ENCODE peak calls at places on chromosome 17, in eight cellular contexts. One of them, this sample, is unnamed.
A peak's percentile ranks its signal among the peaks of the same experiment; 100 is the strongest.

GRCh38 chr17:78852709-78853111 is 12.1 kb upstream of the USP36 start:
- DNase-seq in thyroid gland: no peak
- DNase-seq in PC-9: no peak
- DNase-seq in ascending aorta: no peak
- DNase-seq in adrenal gland: no peak
- DNase-seq in MM.1S: no peak
- DNase-seq in bronchial epithelial cell: no peak
- DNase-seq in A673: no peak
- DNase-seq in this sample: no peak

GRCh38 chr17:52986056-52986662 is 827.6 kb upstream of the CA10 start:
- DNase-seq in thyroid gland: no peak
- DNase-seq in PC-9: no peak
- DNase-seq in A673: no peak
- DNase-seq in adrenal gland: no peak
- DNase-seq in MM.1S: no peak
- DNase-seq in ascending aorta: no peak
- DNase-seq in bronchial epithelial cell: no peak
- DNase-seq in this sample: no peak

GRCh38 chr17:32142857-32143524 is 689 bp downstream of the RHOT1 start:
- DNase-seq in adrenal gland: peak; percentile 83
- DNase-seq in A673: peak; percentile 1
- DNase-seq in MM.1S: peak; percentile 27
- DNase-seq in thyroid gland: peak; percentile 87
- DNase-seq in ascending aorta: peak; percentile 69
- DNase-seq in bronchial epithelial cell: peak; percentile 65
- DNase-seq in PC-9: peak; percentile 81
- DNase-seq in this sample: no peak

GRCh38 chr17:55645361-55645760 is 77.3 kb downstream of the TMEM100 start:
- DNase-seq in A673: no peak
- DNase-seq in MM.1S: no peak
- DNase-seq in adrenal gland: no peak
- DNase-seq in thyroid gland: no peak
- DNase-seq in ascending aorta: no peak
- DNase-seq in PC-9: no peak
- DNase-seq in bronchial epithelial cell: no peak
- DNase-seq in this sample: no peak

GRCh38 chr17:16374539-16374938 is 6.4 kb upstream of the UBB start:
- DNase-seq in ascending aorta: no peak
- DNase-seq in A673: no peak
- DNase-seq in thyroid gland: no peak
- DNase-seq in MM.1S: no peak
- DNase-seq in bronchial epithelial cell: no peak
- DNase-seq in adrenal gland: no peak
- DNase-seq in PC-9: no peak
- DNase-seq in this sample: no peak

GRCh38 chr17:7445011-7445927 is at the start of gene CHRNB1:
- DNase-seq in A673: peak; percentile 68
- DNase-seq in PC-9: peak; percentile 94
- DNase-seq in bronchial epithelial cell: peak; percentile 37
- DNase-seq in MM.1S: no peak
- DNase-seq in ascending aorta: peak; percentile 84
- DNase-seq in thyroid gland: peak; percentile 92
- DNase-seq in adrenal gland: peak; percentile 94
- DNase-seq in this sample: no peak

GRCh38 chr17:40617678-40618240 is 29.9 kb downstream of the SMARCE1 start:
- DNase-seq in MM.1S: no peak
- DNase-seq in A673: no peak
- DNase-seq in adrenal gland: no peak
- DNase-seq in bronchial epithelial cell: peak; percentile 40
- DNase-seq in PC-9: peak; percentile 27
- DNase-seq in thyroid gland: no peak
- DNase-seq in ascending aorta: no peak
- DNase-seq in this sample: no peak

GRCh38 chr17:8105957-8106398 is 12.3 kb downstream of the ALOXE3 start:
- DNase-seq in PC-9: no peak
- DNase-seq in thyroid gland: no peak
- DNase-seq in adrenal gland: no peak
- DNase-seq in ascending aorta: no peak
- DNase-seq in bronchial epithelial cell: peak; percentile 91
- DNase-seq in MM.1S: no peak
- DNase-seq in A673: no peak
- DNase-seq in this sample: no peak

GRCh38 chr17:7167832-7168231 is 11.3 kb downstream of the ASGR1 start:
- DNase-seq in ascending aorta: no peak
- DNase-seq in PC-9: no peak
- DNase-seq in thyroid gland: no peak
- DNase-seq in A673: no peak
- DNase-seq in adrenal gland: no peak
- DNase-seq in MM.1S: no peak
- DNase-seq in bronchial epithelial cell: no peak
- DNase-seq in this sample: no peak

GRCh38 chr17:83036666-83037065 is 42.7 kb upstream of the METRNL start:
- DNase-seq in A673: no peak
- DNase-seq in MM.1S: no peak
- DNase-seq in bronchial epithelial cell: no peak
- DNase-seq in ascending aorta: no peak
- DNase-seq in thyroid gland: no peak
- DNase-seq in adrenal gland: no peak
- DNase-seq in PC-9: no peak
- DNase-seq in this sample: no peak

GRCh38 chr17:57859601-57860413 is 10.0 kb upstream of the MRPS23 start:
- DNase-seq in A673: no peak
- DNase-seq in PC-9: no peak
- DNase-seq in adrenal gland: no peak
- DNase-seq in ascending aorta: no peak
- DNase-seq in bronchial epithelial cell: no peak
- DNase-seq in MM.1S: no peak
- DNase-seq in thyroid gland: no peak
- DNase-seq in this sample: no peak

GRCh38 chr17:27586203-27586701 is 44.7 kb upstream of the LGALS9 start:
- DNase-seq in adrenal gland: no peak
- DNase-seq in PC-9: no peak
- DNase-seq in A673: no peak
- DNase-seq in MM.1S: no peak
- DNase-seq in thyroid gland: no peak
- DNase-seq in ascending aorta: no peak
- DNase-seq in bronchial epithelial cell: no peak
- DNase-seq in this sample: peak; percentile 67

GRCh38 chr17:4209611-4210010 is 54.2 kb downstream of the ANKFY1 start:
- DNase-seq in thyroid gland: no peak
- DNase-seq in MM.1S: no peak
- DNase-seq in bronchial epithelial cell: no peak
- DNase-seq in A673: no peak
- DNase-seq in adrenal gland: no peak
- DNase-seq in PC-9: no peak
- DNase-seq in ascending aorta: no peak
- DNase-seq in this sample: no peak

DNA sequence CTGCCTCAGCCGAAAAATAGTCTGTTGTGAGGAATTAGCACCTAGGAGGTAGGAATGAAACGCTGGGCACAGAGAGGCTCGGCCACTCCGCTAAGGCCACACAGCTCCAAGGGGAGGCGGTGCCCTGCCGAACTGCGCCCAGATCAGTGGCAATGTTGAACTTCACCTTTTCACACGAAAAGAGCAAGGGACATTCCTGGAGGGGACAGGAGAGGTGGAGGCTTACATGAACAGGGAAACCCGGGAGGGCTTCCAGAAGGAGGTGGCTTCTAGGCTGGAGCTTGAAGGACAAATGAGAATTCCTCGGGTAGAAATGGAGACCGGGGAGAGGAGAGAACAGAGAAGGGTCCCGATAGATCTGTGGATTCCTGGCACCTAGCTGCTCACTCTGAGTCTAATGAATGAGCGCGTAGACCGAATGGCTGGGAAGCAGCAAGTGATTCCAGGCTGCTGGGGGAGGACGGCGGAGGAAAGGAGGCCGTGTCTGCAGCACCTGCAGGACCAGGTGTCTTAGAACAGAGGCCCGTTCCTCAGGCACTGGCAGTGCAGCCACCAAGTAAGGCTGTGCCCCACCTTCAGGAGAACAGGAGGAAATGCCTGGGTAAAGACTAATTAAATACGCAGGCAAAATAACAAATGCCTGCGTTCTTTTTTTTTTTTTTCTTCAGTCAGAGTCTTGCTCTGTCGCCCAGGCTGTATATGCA is 723 bp upstream of the SLC38A10 start:
- DNase-seq in A673: peak; percentile 63
- DNase-seq in bronchial epithelial cell: peak; percentile 85
- DNase-seq in PC-9: peak; percentile 81
- DNase-seq in thyroid gland: peak; percentile 75
- DNase-seq in MM.1S: peak; percentile 90
- DNase-seq in ascending aorta: no peak
- DNase-seq in adrenal gland: peak; percentile 50
- DNase-seq in this sample: no peak
- TF ChIP-seq CTCF in A673: peak; percentile 49
- TF ChIP-seq CTCF in bronchial epithelial cell: peak; percentile 64
- TF ChIP-seq CTCF in PC-9: peak; percentile 43
- TF ChIP-seq CTCF in thyroid gland: peak; percentile 39
- TF ChIP-seq CTCF in MM.1S: peak; percentile 53
- TF ChIP-seq CTCF in ascending aorta: no peak
- TF ChIP-seq CTCF in adrenal gland: peak; percentile 38
- TF ChIP-seq CTCF in this sample: peak; percentile 48

DNA sequence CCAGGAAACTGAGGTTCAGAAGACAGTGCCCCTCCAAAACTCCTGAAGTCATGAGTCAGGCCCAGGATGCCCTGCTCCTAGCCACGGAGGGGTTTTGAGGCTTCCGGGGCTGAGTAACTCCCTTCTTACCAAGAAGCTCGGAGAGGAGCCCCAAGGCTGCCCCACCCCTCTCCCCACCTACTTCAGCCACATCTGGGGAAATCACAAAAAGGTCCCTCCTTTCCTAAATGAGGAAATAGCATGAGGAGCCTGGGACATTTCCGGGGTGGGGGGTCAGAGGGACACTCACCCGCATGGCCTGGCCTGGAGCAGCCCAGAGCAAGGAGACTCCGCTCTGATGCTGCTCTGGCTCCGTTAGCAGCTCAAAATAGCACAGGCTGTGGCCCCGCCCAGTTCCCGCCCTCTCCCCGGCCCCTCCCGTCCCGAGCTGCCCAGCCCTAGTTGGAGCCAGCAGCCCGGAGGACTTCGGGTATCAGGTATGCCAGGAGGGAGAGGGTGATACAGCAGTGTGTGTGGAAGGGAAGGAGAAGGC is 40.1 kb downstream of the MYO18A start:
- DNase-seq in bronchial epithelial cell: peak; percentile 50
- DNase-seq in ascending aorta: peak; percentile 94
- DNase-seq in adrenal gland: peak; percentile 90
- DNase-seq in PC-9: peak; percentile 59
- DNase-seq in MM.1S: peak; percentile 83
- DNase-seq in thyroid gland: peak; percentile 84
- DNase-seq in A673: peak; percentile 42
- DNase-seq in this sample: no peak
- H3K4me3 ChIP-seq in bronchial epithelial cell: no peak overlapping the region
- H3K4me3 ChIP-seq in ascending aorta: peak overlapping the region; percentile 67
- H3K4me3 ChIP-seq in adrenal gland: peak overlapping the region; percentile 42
- H3K4me3 ChIP-seq in PC-9: no peak overlapping the region
- H3K4me3 ChIP-seq in MM.1S: peak overlapping the region; percentile 80
- H3K4me3 ChIP-seq in thyroid gland: no peak overlapping the region
- H3K4me3 ChIP-seq in A673: no peak overlapping the region
- H3K4me3 ChIP-seq in this sample: peak overlapping the region; percentile 21

GRCh38 chr17:21354796-21355385 is 21.3 kb upstream of the KCNJ12 start:
- DNase-seq in PC-9: no peak
- DNase-seq in ascending aorta: no peak
- DNase-seq in A673: no peak
- DNase-seq in MM.1S: no peak
- DNase-seq in adrenal gland: no peak
- DNase-seq in thyroid gland: no peak
- DNase-seq in bronchial epithelial cell: no peak
- DNase-seq in this sample: no peak

GRCh38 chr17:21357281-21357680 is 18.9 kb upstream of the KCNJ12 start:
- DNase-seq in bronchial epithelial cell: no peak
- DNase-seq in adrenal gland: no peak
- DNase-seq in PC-9: no peak
- DNase-seq in thyroid gland: peak; percentile 45
- DNase-seq in A673: no peak
- DNase-seq in ascending aorta: no peak
- DNase-seq in MM.1S: no peak
- DNase-seq in this sample: no peak

GRCh38 chr17:21356537-21357127 is 19.5 kb upstream of the KCNJ12 start:
- DNase-seq in bronchial epithelial cell: no peak
- DNase-seq in PC-9: no peak
- DNase-seq in adrenal gland: no peak
- DNase-seq in MM.1S: no peak
- DNase-seq in A673: no peak
- DNase-seq in thyroid gland: no peak
- DNase-seq in ascending aorta: no peak
- DNase-seq in this sample: no peak

GRCh38 chr17:21357696-21358095 is 18.5 kb upstream of the KCNJ12 start:
- DNase-seq in thyroid gland: no peak
- DNase-seq in MM.1S: no peak
- DNase-seq in A673: no peak
- DNase-seq in PC-9: no peak
- DNase-seq in adrenal gland: no peak
- DNase-seq in bronchial epithelial cell: no peak
- DNase-seq in ascending aorta: no peak
- DNase-seq in this sample: no peak

DNA sequence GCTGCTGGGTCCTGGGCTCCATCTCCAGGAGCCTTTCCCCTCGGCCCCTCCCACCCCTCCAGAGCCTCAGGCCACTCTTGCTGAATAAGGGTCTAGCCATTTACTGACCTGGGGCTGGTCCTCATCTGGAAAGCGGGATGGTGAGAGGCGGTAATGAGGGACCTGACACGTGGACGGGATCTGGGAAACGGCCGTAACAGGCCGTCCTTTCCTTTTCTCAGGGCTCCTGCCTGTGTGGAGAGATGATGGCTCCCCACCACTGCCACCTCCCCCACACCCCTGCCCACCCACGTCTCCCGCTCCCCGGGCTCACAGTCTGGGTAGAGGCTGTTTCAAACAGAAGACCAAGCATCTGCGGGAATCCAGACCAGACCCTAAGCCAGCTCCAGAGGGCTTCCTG is 20.6 kb upstream of the KCNJ12 start:
- DNase-seq in thyroid gland: no peak
- DNase-seq in A673: no peak
- DNase-seq in ascending aorta: no peak
- DNase-seq in MM.1S: no peak
- DNase-seq in PC-9: no peak
- DNase-seq in bronchial epithelial cell: no peak
- DNase-seq in adrenal gland: no peak
- DNase-seq in this sample: no peak
- H3K27me3 ChIP-seq in thyroid gland: no peaks in the 10 kb centered on the region
- H3K27me3 ChIP-seq in A673: no peaks in the 10 kb centered on the region
- H3K27me3 ChIP-seq in ascending aorta: no peaks in the 10 kb centered on the region
- H3K27me3 ChIP-seq in MM.1S: peaks cover 53% of the 10 kb centered on the region
- H3K27me3 ChIP-seq in PC-9: no peaks in the 10 kb centered on the region
- H3K27me3 ChIP-seq in bronchial epithelial cell: no peaks in the 10 kb centered on the region
- H3K27me3 ChIP-seq in adrenal gland: no peaks in the 10 kb centered on the region
- H3K27me3 ChIP-seq in this sample: peaks cover 7% of the 10 kb centered on the region

DNA sequence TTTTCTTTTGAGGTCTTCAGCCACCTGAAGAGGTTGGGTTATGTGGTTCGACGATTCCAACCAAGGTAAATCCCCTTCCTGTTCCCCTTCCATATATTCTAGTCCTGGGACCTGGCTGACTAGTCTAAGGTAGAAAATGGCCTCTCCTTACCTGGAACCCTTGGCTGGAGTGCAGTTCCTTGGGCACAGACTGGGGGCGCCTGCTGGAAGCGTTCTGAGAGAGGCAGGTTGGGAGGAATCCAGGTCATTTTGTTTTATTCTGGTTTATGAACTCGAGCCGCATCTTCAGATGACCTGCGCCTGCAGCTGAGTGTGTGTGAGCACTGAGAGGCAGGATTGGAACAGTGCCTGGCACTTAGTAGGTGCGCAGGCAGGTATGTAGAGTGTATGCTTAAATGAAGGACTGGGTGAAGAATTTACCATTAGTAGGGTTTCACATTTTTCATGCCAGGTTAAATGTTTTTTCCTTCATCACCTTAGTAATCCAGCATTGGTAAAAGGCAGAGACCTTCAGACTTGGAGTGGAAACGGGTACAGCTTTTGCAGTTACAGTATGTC is 2.7 kb downstream of the TSEN54 start:
- DNase-seq in thyroid gland: no peak
- DNase-seq in PC-9: no peak
- DNase-seq in ascending aorta: no peak
- DNase-seq in MM.1S: no peak
- DNase-seq in A673: no peak
- DNase-seq in bronchial epithelial cell: no peak
- DNase-seq in adrenal gland: no peak
- DNase-seq in this sample: no peak
- TF ChIP-seq CTCF in thyroid gland: no peak
- TF ChIP-seq CTCF in PC-9: no peak
- TF ChIP-seq CTCF in ascending aorta: no peak
- TF ChIP-seq CTCF in MM.1S: no peak
- TF ChIP-seq CTCF in A673: no peak
- TF ChIP-seq CTCF in bronchial epithelial cell: no peak
- TF ChIP-seq CTCF in adrenal gland: no peak
- TF ChIP-seq CTCF in this sample: no peak

This sample was measured in BJ.